ENCODE peak calls at places on chromosome 20, in six cellular contexts. A is NB4; O is T-helper 1 cell; E is naive thymus-derived CD8-positive, alpha-beta T cell; T is HS-5; V is A549. G is an unnamed sample.
A peak's percentile ranks its signal among the peaks of the same experiment; 100 is the strongest.

GRCh38 chr20:56519551-56519950 is 5.0 kb upstream of the FAM209A start:
- DNase-seq in A (no peak), O (no peak), E (no peak), T (no peak), V (no peak), G (no peak)

GRCh38 chr20:47591231-47591630 is 89.5 kb downstream of the NCOA3 start:
- DNase-seq in A (no peak), O (no peak), E (no peak), T (no peak), V (no peak), G (no peak)

GRCh38 chr20:4040283-4041179 is 25.2 kb upstream of the RNF24 start:
- DNase-seq in A (no peak), O (no peak), E (no peak), T (no peak), V (no peak), G (no peak)

GRCh38 chr20:36791862-36792261 is 18.3 kb upstream of the DSN1 start:
- DNase-seq in A (no peak), O (no peak), E (no peak), T (no peak), V (no peak), G (no peak)

GRCh38 chr20:47117789-47118188 is 223.1 kb downstream of the EYA2 start:
- DNase-seq in A (no peak), O (no peak), E (no peak), T (no peak), V (no peak), G (no peak)

GRCh38 chr20:57902478-57902877 is 192.7 kb upstream of the PMEPA1 start:
- DNase-seq in A (peak; percentile 68), O (no peak), E (no peak), T (peak; percentile 35), V (no peak), G (no peak)

GRCh38 chr20:14401479-14402138 is 64.2 kb upstream of the FLRT3 start:
- DNase-seq in A (no peak), O (no peak), E (no peak), T (no peak), V (no peak), G (no peak)

GRCh38 chr20:26208296-26209091 is 511.8 kb upstream of the ZNF337 start:
- DNase-seq in A (no peak), O (peak; percentile 47), E (peak; percentile 37), T (no peak), V (peak; percentile 4), G (no peak)

GRCh38 chr20:51579137-51579536 is 36.6 kb upstream of the NFATC2 start:
- DNase-seq in A (no peak), O (no peak), E (no peak), T (no peak), V (no peak), G (no peak)

GRCh38 chr20:42378826-42379225 is 760.6 kb upstream of the CHD6 start:
- DNase-seq in A (no peak), O (no peak), E (no peak), T (no peak), V (no peak), G (no peak)

G was measured in K562.